ENCODE peak calls at places on chromosomes 4 and X, in six cellular contexts. O is AG09309, H is PC-3, Y is IMR-90, Z is kidney, B is A549. V is an unnamed sample.

GRCh38 chr4:122765702-122766352 is 33.3 kb downstream of the BBS12 start:
- DNase-seq in H (peak), O (peak), Z (no peak), B (peak), Y (peak), V (no peak)

GRCh38 chrX:118493653-118494297 is 1.8 kb upstream of the DOCK11 start:
- DNase-seq in B (no peak), H (peak), O (no peak), Y (no peak), Z (no peak), V (no peak)

GRCh38 chrX:130778773-130779172 is 124.2 kb downstream of the ENOX2 start:
- DNase-seq in Y (peak), H (no peak), B (no peak), O (no peak), Z (no peak), V (no peak)

GRCh38 chr4:38185406-38185805 is 225.2 kb downstream of the PTTG2 start:
- DNase-seq in B (no peak), Z (no peak), O (no peak), H (no peak), Y (no peak), V (no peak)

GRCh38 chrX:108735087-108735679 is 1.2 kb downstream of the IRS4 start:
- DNase-seq in B (peak), H (no peak), Z (peak), Y (no peak), O (no peak), V (no peak)

GRCh38 chr4:145936142-145937020 is 2.2 kb downstream of the ZNF827 start:
- DNase-seq in Y (peak), B (peak), H (peak), Z (peak), O (no peak), V (no peak)

GRCh38 chr4:182738283-182739047 is 178.7 kb downstream of the DCTD start:
- DNase-seq in O (no peak), B (no peak), Y (peak), Z (no peak), H (peak), V (no peak)

GRCh38 chr4:169766741-169767140 is 9.0 kb upstream of the HPF1 start:
- DNase-seq in H (no peak), O (no peak), B (no peak), Y (no peak), Z (no peak), V (no peak)

GRCh38 chr4:3244002-3244401 is 5.0 kb upstream of the MSANTD1 start:
- DNase-seq in H (no peak), Z (no peak), Y (no peak), B (no peak), O (no peak), V (no peak)

GRCh38 chrX:134148293-134148692 is 88.7 kb upstream of the CCDC160 start:
- DNase-seq in H (no peak), Z (no peak), O (no peak), Y (no peak), B (no peak), V (no peak)

GRCh38 chr4:163003979-163004378 is 162.7 kb downstream of the NAF1 start:
- DNase-seq in Z (no peak), Y (no peak), O (no peak), B (no peak), H (no peak), V (no peak)

GRCh38 chr4:184450045-184450444 is 24.3 kb downstream of the IRF2 start:
- DNase-seq in Z (no peak), H (peak), Y (peak), B (no peak), O (peak), V (peak)
- H3K4me3 ChIP-seq in Z (no peak), H (no peak), Y (no peak), B (no peak), O (no peak), V (no peak)

DNA sequence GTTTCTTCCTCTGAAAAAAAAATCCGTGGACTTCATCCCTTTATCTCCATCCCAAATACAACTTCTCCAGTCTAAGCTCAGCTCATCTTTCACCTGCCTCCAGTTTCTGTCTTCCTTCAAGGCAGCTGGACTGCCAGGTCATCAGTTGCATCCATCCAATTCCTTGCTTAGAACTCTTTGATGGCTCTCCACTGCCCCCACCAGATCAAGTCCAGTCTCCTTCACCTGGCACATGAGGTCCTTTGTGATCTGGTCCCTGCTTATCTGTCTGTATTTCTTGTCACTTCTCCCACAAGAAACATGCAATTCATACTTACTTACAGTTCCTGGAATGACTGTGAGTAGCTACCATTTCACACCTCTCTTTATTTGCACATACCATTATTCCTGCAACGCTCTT is 33.8 kb downstream of the OTUD6A start:
- DNase-seq in O (no peak), Z (no peak), B (peak), Y (peak), H (peak), V (no peak)
- TF ChIP-seq CTCF in O (peak), Z (no peak), B (peak), Y (peak), H (peak), V (no peak)

GRCh38 chrX:357035-357692 is 29.5 kb downstream of the PPP2R3B start:
- DNase-seq in Z (peak), B (no peak), H (no peak), O (no peak), Y (no peak), V (no peak)
- H3K4me3 ChIP-seq in Z (no peak), B (no peak), H (no peak), O (no peak), Y (no peak), V (no peak)

DNA sequence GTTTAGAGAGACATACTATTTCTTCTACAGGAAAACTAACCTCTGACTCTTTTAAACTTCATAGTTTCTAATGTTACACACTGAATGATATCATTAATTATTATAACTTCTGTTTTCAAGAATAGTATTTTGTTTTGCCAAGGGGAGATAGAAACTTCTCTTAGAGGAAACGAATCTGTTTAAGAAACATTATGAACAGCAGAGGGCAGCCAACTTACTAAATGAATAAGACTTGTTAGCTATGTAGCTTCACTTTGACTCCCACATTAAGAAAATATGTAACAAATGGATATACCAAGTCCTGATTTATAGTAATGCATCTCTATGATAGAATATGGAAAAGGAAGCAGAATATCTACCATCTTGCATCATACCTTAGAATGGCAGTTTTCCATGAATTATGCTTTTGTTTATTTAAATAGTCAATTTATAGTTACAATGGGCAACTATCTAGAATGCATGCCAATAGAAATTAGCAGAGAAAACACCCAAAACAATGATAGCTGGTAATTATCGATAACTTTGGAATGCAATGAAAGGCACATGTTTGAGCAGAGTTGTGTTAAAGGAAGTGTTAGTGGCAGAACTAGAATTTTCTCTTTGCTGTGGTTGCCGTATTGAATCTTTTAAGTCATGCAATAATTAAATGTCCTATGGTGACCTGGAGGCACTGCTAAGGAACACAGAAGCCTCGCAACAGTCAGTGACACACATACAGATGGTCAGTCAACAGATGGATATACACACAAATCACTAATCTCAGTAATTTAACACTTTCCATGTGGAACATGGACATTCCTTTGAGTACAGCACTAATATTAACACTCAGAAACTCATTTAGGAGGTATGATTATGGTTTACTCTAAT is 105.7 kb upstream of the PDLIM3 start:
- DNase-seq in B (peak), Y (peak), Z (no peak), H (peak), O (peak), V (peak)
- TF ChIP-seq CTCF in B (peak), Y (peak), Z (peak), H (peak), O (peak), V (peak)

GRCh38 chr4:36283912-36284465 is 2.6 kb downstream of the DTHD1 start:
- DNase-seq in Z (no peak), B (no peak), Y (no peak), O (no peak), H (no peak), V (no peak)

GRCh38 chr4:36285784-36286480 is 4.5 kb downstream of the DTHD1 start:
- DNase-seq in Y (no peak), B (no peak), O (no peak), H (peak), Z (no peak), V (no peak)

GRCh38 chr4:36290641-36291040 is 9.2 kb downstream of the DTHD1 start:
- DNase-seq in H (no peak), O (no peak), Y (no peak), B (no peak), Z (no peak), V (no peak)

GRCh38 chr4:36288727-36289126 is 7.3 kb downstream of the DTHD1 start:
- DNase-seq in H (peak), Y (peak), Z (no peak), O (no peak), B (no peak), V (no peak)

DNA sequence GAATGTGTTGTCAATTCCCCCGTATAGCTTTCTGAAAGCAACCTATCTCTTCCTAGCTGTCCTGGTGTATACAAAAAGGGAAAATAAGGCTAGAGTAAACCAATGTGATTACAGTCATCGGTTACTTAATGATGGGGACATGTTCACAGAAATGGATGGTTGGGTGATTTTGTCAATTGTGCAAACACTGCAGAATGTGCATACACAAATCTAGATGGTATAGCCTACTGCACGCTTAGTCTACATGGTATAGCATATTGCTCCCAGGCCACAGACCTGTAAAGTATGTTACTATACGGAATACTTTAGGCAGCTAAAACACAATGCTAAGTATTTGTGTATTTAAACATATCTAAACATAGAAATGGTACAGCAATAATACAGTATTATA is 5.1 kb downstream of the DTHD1 start:
- DNase-seq in Y (no peak), H (no peak), Z (no peak), B (no peak), O (no peak), V (no peak)
- H3K4me3 ChIP-seq in Y (no peak), H (no peak), Z (no peak), B (no peak), O (no peak), V (no peak)

DNA sequence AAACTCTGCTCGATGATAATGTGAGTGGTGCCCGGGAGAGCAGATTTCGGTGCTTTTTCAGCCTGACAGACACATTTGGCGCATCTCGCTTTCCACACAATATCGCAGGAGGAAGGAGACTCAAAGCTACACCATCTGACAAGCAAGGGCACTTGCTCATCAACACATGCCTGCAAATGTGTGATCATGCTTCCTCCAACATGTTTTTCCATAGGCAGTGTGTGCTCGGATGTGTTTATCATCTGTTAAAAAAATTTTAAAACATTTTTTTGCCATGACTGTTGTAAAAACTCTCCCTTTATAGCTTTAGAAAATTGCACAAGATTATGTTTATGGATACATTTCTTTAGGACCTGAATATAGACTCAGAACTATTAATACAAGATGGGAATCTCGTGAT is 170.3 kb upstream of the PUDP start:
- DNase-seq in O (no peak), Y (peak), H (no peak), Z (no peak), B (no peak), V (no peak)
- TF ChIP-seq CTCF in O (no peak), Y (no peak), H (no peak), Z (no peak), B (no peak), V (no peak)

DNA sequence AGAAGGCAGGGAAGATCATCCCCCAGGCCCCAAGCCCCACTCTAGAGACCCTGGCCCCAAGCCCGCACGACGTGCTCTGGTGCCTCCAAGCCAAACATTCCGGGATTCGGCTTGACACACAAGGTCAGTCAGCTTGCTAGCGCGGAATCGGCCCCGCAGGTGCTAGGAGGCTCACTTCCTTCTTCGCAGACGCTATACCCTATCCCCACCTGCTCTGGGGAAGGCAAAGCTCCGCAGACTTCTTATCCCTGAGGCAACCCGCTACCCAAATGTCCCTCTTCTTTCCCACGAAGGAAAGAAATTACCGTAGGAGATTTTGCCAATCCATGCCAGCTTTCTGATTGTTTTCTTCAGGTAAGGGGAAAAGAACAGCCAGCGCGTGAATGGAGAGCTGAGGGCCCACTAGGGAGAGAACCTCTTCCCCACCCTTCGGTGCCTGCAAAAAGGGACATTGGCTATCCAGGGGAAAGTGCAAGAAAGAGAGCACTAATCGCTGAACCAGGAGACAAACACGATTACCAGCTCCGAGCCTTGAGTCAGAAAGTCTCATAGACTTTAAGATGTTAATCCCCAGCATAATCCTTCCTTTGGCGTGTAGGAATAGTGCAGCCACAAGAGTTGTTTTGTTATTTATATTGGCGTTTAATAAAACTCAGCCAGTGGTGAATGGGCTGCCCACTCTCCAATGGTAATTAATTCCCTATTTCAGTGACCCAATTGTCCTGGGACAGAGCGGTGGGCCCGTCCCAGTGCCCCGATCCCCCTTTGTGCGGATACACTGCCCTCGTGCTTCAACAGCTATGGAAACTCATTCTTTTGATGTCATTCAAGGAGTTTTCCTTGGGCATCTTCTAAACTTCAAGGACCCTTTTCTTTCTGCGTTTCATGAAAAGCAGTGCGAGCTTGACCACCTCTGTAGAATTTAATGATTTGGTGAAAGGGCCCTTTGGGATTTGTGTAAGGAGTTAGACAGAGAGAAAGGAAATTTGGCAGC is 5.4 kb upstream of the NEUROG2 start:
- DNase-seq in B (no peak), Z (no peak), O (no peak), Y (no peak), H (no peak), V (no peak)
- H3K4me3 ChIP-seq in B (no peak), Z (no peak), O (no peak), Y (no peak), H (no peak), V (no peak)

GRCh38 chr4:130747842-130748241 is 1651.9 kb downstream of the C4orf33 start:
- DNase-seq in B (peak), Y (no peak), Z (no peak), O (no peak), H (peak), V (peak)
- TF ChIP-seq CTCF in B (peak), Y (peak), Z (no peak), O (no peak), H (peak), V (no peak)

GRCh38 chr4:155665054-155665453 is 1.6 kb upstream of the GUCY1A1 start:
- DNase-seq in Y (no peak), B (no peak), Z (no peak), H (no peak), O (no peak), V (no peak)

GRCh38 chr4:155666701-155667537 is at the start of gene GUCY1A1:
- DNase-seq in B (no peak), Y (no peak), Z (peak), O (no peak), H (peak), V (no peak)

GRCh38 chr4:155673453-155673979 is 6.9 kb downstream of the GUCY1A1 start:
- DNase-seq in B (no peak), Z (no peak), H (no peak), O (no peak), Y (no peak), V (no peak)

GRCh38 chr4:155672342-155672741 is 5.7 kb downstream of the GUCY1A1 start:
- DNase-seq in Y (no peak), H (peak), O (no peak), Z (no peak), B (no peak), V (no peak)

GRCh38 chr4:155667538-155668511 is 1.2 kb downstream of the GUCY1A1 start:
- DNase-seq in B (peak), Z (peak), Y (peak), H (peak), O (no peak), V (no peak)
- H3K4me3 ChIP-seq in B (peak), Z (peak), Y (peak), H (peak), O (peak), V (peak)

DNA sequence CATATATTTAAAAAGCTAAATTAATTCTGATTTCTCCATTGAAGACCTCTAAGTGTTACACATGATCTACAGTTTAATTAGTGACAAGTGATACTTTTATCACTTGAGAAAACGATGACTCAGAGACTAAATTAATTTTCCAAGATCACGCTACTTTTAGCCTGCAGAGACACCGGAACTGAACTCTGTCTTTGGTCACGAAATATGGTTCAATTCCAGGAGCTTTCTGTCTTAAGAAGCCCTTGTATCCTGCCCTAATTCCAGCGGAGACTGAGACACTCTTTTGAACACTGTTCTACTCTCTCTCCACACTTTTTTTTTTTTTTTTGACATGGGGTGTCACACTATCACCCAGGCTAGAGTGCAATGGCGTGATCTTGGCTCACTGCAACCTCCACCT is 63.6 kb downstream of the IRF2 start:
- DNase-seq in B (no peak), H (no peak), O (no peak), Y (no peak), Z (no peak), V (no peak)
- TF ChIP-seq CTCF in B (no peak), H (no peak), O (no peak), Y (no peak), Z (no peak), V (no peak)